ENCODE peak calls at places on chromosomes 7 and 10, in four cellular contexts. B is amniotic stem cell; R is activated CD4-positive, alpha-beta T cell treated with anti-CD3 and anti-CD28 coated beads, Interleukin-2, amount 50 U/mL, for 4 hours; F is NCI-H774. D is an unnamed sample.

GRCh38 chr7:66315192-66315591 is 110.1 kb downstream of the TPST1 start:
- DNase-seq in R (no peak), B (no peak), F (no peak), D (no peak)

GRCh38 chr10:132912685-132913558 is 29.4 kb downstream of the CFAP46 start:
- DNase-seq in R (no peak), B (no peak), F (no peak), D (no peak)

GRCh38 chr7:977326-978048 is 2.1 kb upstream of the COX19 start:
- DNase-seq in B (no peak), F (no peak), R (no peak), D (peak)

GRCh38 chr10:117246997-117247667 is 6.2 kb downstream of the SLC18A2 start:
- DNase-seq in B (no peak), R (no peak), F (no peak), D (no peak)

GRCh38 chr7:46191776-46192175 is 270.7 kb upstream of the IGFBP3 start:
- DNase-seq in R (no peak), B (no peak), F (no peak), D (no peak)

GRCh38 chr10:2950546-2950945 is 116.8 kb upstream of the PFKP start:
- DNase-seq in F (no peak), R (no peak), B (no peak), D (no peak)

GRCh38 chr10:23291551-23292334 is 52.9 kb downstream of the C10orf67 start:
- DNase-seq in B (no peak), F (no peak), R (no peak), D (no peak)

GRCh38 chr7:117127585-117128168 is 174.4 kb downstream of the ST7 start:
- DNase-seq in F (peak), R (peak), B (peak), D (peak)

GRCh38 chr7:137000621-137001020 is 132.2 kb downstream of the CHRM2 start:
- DNase-seq in B (no peak), F (no peak), R (no peak), D (no peak)

GRCh38 chr10:23194471-23194965 is 2.4 kb downstream of the PTF1A start:
- DNase-seq in R (no peak), F (no peak), B (no peak), D (no peak)

GRCh38 chr10:18079665-18080295 is 60.4 kb upstream of the CACNB2 start:
- DNase-seq in B (no peak), R (no peak), F (no peak), D (no peak)

GRCh38 chr10:90372442-90372841 is 485.4 kb downstream of the HTR7 start:
- DNase-seq in B (no peak), F (no peak), R (no peak), D (no peak)

GRCh38 chr10:90884414-90884813 is 12.6 kb downstream of the RPP30 start:
- DNase-seq in R (no peak), B (no peak), F (no peak), D (no peak)